ENCODE peak calls at places on chromosomes 12 and 14, in five cellular contexts. O is upper lobe of right lung, E is dorsolateral prefrontal cortex, J is body of pancreas, L is lung. Q is an unnamed sample.

GRCh38 chr12:65673732-65674131 is 150.6 kb upstream of the HMGA2 start:
- DNase-seq in O (no peak), E (no peak), J (no peak), L (no peak), Q (no peak)

GRCh38 chr12:106780010-106780625 is 5.6 kb downstream of the RIC8B start:
- DNase-seq in O (no peak), E (no peak), J (no peak), L (no peak), Q (no peak)

GRCh38 chr14:104971447-104972240 is 6.5 kb downstream of the AHNAK2 start:
- DNase-seq in O (no peak), E (no peak), J (no peak), L (no peak), Q (no peak)

GRCh38 chr12:53220857-53221202 is 11.2 kb downstream of the RARG start:
- DNase-seq in O (peak; percentile 98), E (peak; percentile 63), J (peak; percentile 92), L (peak; percentile 94), Q (peak; percentile 89)

GRCh38 chr12:31507966-31508365 is 83.0 kb downstream of the DENND5B start:
- DNase-seq in O (no peak), E (no peak), J (no peak), L (no peak), Q (no peak)

GRCh38 chr12:109999983-110000505 is 814 bp downstream of the ANKRD13A start:
- DNase-seq in O (no peak), E (no peak), J (peak; percentile 20), L (peak; percentile 42), Q (peak; percentile 35)

GRCh38 chr14:34098045-34098984 is 147.4 kb upstream of the EGLN3 start:
- DNase-seq in O (no peak), E (no peak), J (peak; percentile 39), L (no peak), Q (peak; percentile 46)

GRCh38 chr14:73723799-73724621 is 9.8 kb upstream of the PNMA1 start:
- DNase-seq in O (peak; percentile 80), E (no peak), J (peak; percentile 53), L (peak; percentile 78), Q (peak; percentile 63)

GRCh38 chr12:42473130-42473529 is 116.4 kb downstream of the PRICKLE1 start:
- DNase-seq in O (no peak), E (no peak), J (no peak), L (no peak), Q (no peak)

GRCh38 chr14:75101491-75101890 is 25.4 kb downstream of the NEK9 start:
- DNase-seq in O (no peak), E (no peak), J (no peak), L (no peak), Q (no peak)

GRCh38 chr12:104877107-104877705 is 80.9 kb downstream of the SLC41A2 start:
- DNase-seq in O (no peak), E (no peak), J (peak; percentile 22), L (no peak), Q (peak; percentile 26)

GRCh38 chr14:80959448-80960006 is 4.1 kb downstream of the TSHR start:
- DNase-seq in O (no peak), E (no peak), J (no peak), L (no peak), Q (no peak)

GRCh38 chr14:56895154-56895553 is 84.9 kb upstream of the OTX2 start:
- DNase-seq in O (no peak), E (no peak), J (no peak), L (no peak), Q (no peak)

GRCh38 chr14:56892959-56893358 is 82.7 kb upstream of the OTX2 start:
- DNase-seq in O (no peak), E (no peak), J (no peak), L (no peak), Q (no peak)

GRCh38 chr14:56896231-56896630 is 86.0 kb upstream of the OTX2 start:
- DNase-seq in O (no peak), E (no peak), J (no peak), L (no peak), Q (no peak)

GRCh38 chr14:56891226-56891625 is 80.9 kb upstream of the OTX2 start:
- DNase-seq in O (no peak), E (no peak), J (no peak), L (no peak), Q (no peak)

GRCh38 chr14:56894591-56894991 is 84.3 kb upstream of the OTX2 start:
- DNase-seq in O (no peak), E (no peak), J (no peak), L (no peak), Q (no peak)
- TF ChIP-seq CTCF in O (no peak), E (no peak), J (no peak), L (no peak), Q (no peak)

GRCh38 chr14:61694039-61694438 is 1.3 kb upstream of the HIF1A start:
- DNase-seq in O (no peak), E (no peak), J (no peak), L (no peak), Q (no peak)
- H3K27ac ChIP-seq in O (no peak overlapping the region), E (no peak overlapping the region), J (no peak overlapping the region), L (no peak overlapping the region), Q (no peak overlapping the region)

GRCh38 chr14:60721331-60722162 is 2.6 kb downstream of the SIX4 start:
- DNase-seq in O (peak; percentile 76), E (no peak), J (peak; percentile 46), L (peak; percentile 38), Q (peak; percentile 44)
- TF ChIP-seq CTCF in O (peak; percentile 25), E (peak; percentile 16), J (peak; percentile 43), L (no peak), Q (no peak)

GRCh38 chr12:22531205-22531604 is 13.1 kb downstream of the C2CD5 start:
- DNase-seq in O (no peak), E (no peak), J (no peak), L (no peak), Q (no peak)
- H3K27ac ChIP-seq in O (no peak overlapping the region), E (no peak overlapping the region), J (no peak overlapping the region), L (no peak overlapping the region), Q (no peak overlapping the region)

GRCh38 chr14:23539867-23540469 is 11.6 kb downstream of the ZFHX2 start:
- DNase-seq in O (no peak), E (no peak), J (no peak), L (no peak), Q (no peak)
- TF ChIP-seq CTCF in O (no peak), E (no peak), J (no peak), L (no peak), Q (no peak)

DNA sequence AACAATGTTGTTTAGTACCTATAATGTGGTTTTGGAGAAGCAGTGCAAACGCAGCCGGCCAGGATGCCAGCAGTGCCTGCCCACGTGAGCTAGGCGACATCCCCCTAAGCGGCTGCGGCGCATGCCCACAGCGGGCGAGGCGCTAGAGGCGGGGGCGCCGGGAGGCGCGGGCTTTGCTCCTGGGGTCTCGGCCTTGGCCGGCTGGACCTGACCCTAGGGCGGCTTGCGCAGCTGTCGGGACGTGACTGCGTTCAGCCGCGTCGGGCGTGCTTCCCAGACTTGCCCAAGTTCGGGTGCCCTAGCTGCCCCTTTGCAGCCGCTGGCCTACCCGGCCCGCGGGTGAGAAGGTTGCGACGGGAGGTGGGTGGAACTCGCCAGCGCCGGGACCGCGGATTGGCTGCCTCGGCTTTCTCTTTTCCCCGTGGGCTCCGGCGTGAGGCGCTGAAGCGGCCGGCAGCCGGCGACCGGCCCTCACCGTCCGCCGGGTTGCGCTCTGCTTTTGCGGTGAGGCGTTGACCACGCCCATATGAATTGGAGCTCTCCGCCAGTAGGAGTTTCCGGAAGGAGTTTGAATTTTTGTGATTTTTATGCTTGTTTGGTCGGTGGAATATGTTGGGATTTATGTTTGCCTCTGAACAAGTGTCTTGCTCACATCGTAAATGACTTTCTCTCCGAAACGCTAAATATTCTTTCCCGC is at the start of gene TMEM19:
- DNase-seq in O (peak; percentile 97), E (peak; percentile 86), J (peak; percentile 91), L (peak; percentile 90), Q (peak; percentile 93)
- H3K27ac ChIP-seq in O (peak within 1 kb of the TSS; percentile 85), E (peak within 1 kb of the TSS; percentile 99), J (peak within 1 kb of the TSS; percentile 85), L (peak within 1 kb of the TSS; percentile 95), Q (peak within 1 kb of the TSS; percentile 95)

DNA sequence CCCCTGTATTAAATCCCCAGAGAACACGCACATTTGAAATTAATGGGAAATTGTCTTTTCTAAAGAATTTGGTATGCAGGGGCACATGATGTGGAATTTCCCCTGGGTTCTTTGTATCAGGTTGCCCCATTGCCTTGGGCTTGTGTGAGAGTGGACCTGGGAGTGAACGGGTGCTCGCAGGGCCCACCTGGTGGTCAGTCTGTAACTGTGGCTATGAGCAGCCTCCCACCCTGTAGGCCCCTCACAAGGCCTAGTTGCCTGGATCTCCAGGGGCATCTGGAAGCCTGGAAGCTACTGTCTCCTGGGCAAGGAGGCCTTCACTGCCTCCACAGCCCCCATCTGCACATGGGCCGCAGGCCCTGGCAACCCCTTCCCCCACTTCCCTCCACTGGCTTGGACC is 96.7 kb downstream of the SLC25A47 start:
- DNase-seq in O (no peak), E (no peak), J (no peak), L (no peak), Q (no peak)
- TF ChIP-seq CTCF in O (no peak), E (no peak), J (no peak), L (no peak), Q (no peak)

GRCh38 chr14:25033358-25033757 is 16.6 kb downstream of the STXBP6 start:
- DNase-seq in O (no peak), E (no peak), J (no peak), L (no peak), Q (no peak)

GRCh38 chr14:25037032-25037431 is 12.9 kb downstream of the STXBP6 start:
- DNase-seq in O (no peak), E (no peak), J (no peak), L (no peak), Q (no peak)

GRCh38 chr14:25032092-25032784 is 17.7 kb downstream of the STXBP6 start:
- DNase-seq in O (no peak), E (no peak), J (no peak), L (no peak), Q (no peak)

GRCh38 chr14:25038044-25038668 is 11.8 kb downstream of the STXBP6 start:
- DNase-seq in O (no peak), E (no peak), J (no peak), L (no peak), Q (no peak)

GRCh38 chr14:25034803-25035681 is 14.9 kb downstream of the STXBP6 start:
- DNase-seq in O (no peak), E (no peak), J (no peak), L (no peak), Q (no peak)
- H3K27ac ChIP-seq in O (no peak overlapping the region), E (no peak overlapping the region), J (no peak overlapping the region), L (no peak overlapping the region), Q (peak overlapping the region; percentile 22)